ENCODE peak calls at places on chromosomes 11 and 22, in seven cellular contexts. Y is transverse colon, M is colonic mucosa, Q is mammary epithelial cell, T is endodermal cell, U is cardiac fibroblast, N is suprapubic skin. K is an unnamed sample.

GRCh38 chr22:24726848-24727217 is 47.7 kb downstream of the PIWIL3 start:
- DNase-seq in Y (no peak), M (no peak), Q (no peak), T (no peak), U (no peak), N (no peak), K (no peak)

GRCh38 chr11:70292166-70292565 is 21.7 kb downstream of the PPFIA1 start:
- DNase-seq in Y (no peak), M (no peak), Q (no peak), T (no peak), U (no peak), N (peak; percentile 53), K (no peak)

GRCh38 chr22:46295277-46295971 is 1.2 kb upstream of the GTSE1 start:
- DNase-seq in Y (no peak), M (no peak), Q (no peak), T (no peak), U (no peak), N (no peak), K (no peak)

GRCh38 chr22:43726296-43726695 is 85.8 kb downstream of the EFCAB6 start:
- DNase-seq in Y (no peak), M (no peak), Q (no peak), T (no peak), U (peak; percentile 73), N (no peak), K (peak; percentile 23)

GRCh38 chr11:36073411-36074203 is 129.7 kb downstream of the LDLRAD3 start:
- DNase-seq in Y (no peak), M (peak; percentile 27), Q (peak; percentile 30), T (no peak), U (peak; percentile 90), N (no peak), K (peak; percentile 89)

GRCh38 chr22:23712256-23712655 is 21.4 kb downstream of the RGL4 start:
- DNase-seq in Y (no peak), M (no peak), Q (no peak), T (no peak), U (no peak), N (no peak), K (no peak)

GRCh38 chr11:837990-838307 is 4.4 kb downstream of the POLR2L start:
- DNase-seq in Y (no peak), M (no peak), Q (no peak), T (no peak), U (no peak), N (no peak), K (peak; percentile 19)

GRCh38 chr11:64489831-64490441 is 101.1 kb upstream of the SLC22A12 start:
- DNase-seq in Y (peak; percentile 63), M (peak; percentile 55), Q (peak; percentile 27), T (peak; percentile 88), U (peak; percentile 48), N (no peak), K (peak; percentile 56)

GRCh38 chr11:80107415-80107814 is 666.6 kb upstream of the TENM4 start:
- DNase-seq in Y (no peak), M (no peak), Q (no peak), T (no peak), U (no peak), N (no peak), K (no peak)

GRCh38 chr22:41998361-41999261 is at the start of gene WBP2NL:
- DNase-seq in Y (peak; percentile 91), M (peak; percentile 91), Q (peak; percentile 75), T (peak; percentile 36), U (peak; percentile 82), N (peak; percentile 87), K (peak; percentile 74)
- H3K4me3 ChIP-seq in Y (peak within 1 kb of the TSS; percentile 46), M (peak within 1 kb of the TSS; percentile 47), Q (peak within 1 kb of the TSS; percentile 4), T (no peak within 1 kb of the TSS), U (peak within 1 kb of the TSS; percentile 54), N (peak within 1 kb of the TSS; percentile 51), K (peak within 1 kb of the TSS; percentile 63)

DNA sequence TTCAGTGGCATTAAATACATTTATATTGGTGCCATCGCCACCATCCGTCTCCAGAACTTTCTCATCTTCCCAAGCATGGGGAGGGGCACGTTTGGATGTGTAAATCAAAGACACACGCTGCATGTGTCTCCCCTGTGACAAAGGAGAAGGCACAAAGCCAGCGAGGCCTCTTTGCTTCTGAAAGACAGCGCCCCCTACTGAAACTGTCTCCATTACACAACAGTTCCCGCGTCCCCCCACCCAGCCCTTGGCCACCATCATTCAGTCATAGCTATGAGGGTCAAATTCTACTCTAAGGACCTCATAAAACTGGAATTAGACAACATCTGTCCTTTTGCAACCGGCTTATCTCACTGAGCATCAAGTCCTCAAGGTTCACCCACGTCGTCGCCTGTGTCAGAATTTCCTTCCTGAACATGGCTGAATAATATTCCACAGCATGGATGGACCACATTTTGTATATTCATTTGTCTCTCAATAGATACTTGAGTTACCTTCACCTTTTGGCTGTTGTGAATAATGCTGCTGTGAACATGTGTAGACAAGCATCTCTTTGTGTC is 64.8 kb downstream of the IGF2 start:
- DNase-seq in Y (no peak), M (no peak), Q (no peak), T (peak; percentile 84), U (no peak), N (no peak), K (no peak)
- TF ChIP-seq CTCF in Y (no peak), M (no peak), Q (no peak), T (peak; percentile 76), U (peak; percentile 26), N (no peak), K (no peak)

GRCh38 chr11:122307480-122308085 is 191.6 kb upstream of the BLID start:
- DNase-seq in Y (no peak), M (no peak), Q (no peak), T (no peak), U (no peak), N (no peak), K (no peak)
- H3K4me3 ChIP-seq in Y (no peak overlapping the region), M (no peak overlapping the region), Q (no peak overlapping the region), T (no peak overlapping the region), U (no peak overlapping the region), N (no peak overlapping the region), K (no peak overlapping the region)

GRCh38 chr22:34301569-34301968 is 381.3 kb upstream of the LARGE1 start:
- DNase-seq in Y (no peak), M (no peak), Q (no peak), T (no peak), U (no peak), N (no peak), K (no peak)
- TF ChIP-seq CTCF in Y (no peak), M (no peak), Q (no peak), T (peak; percentile 62), U (no peak), N (no peak), K (no peak)

GRCh38 chr11:78140392-78141077 is 1.1 kb upstream of the ALG8 start:
- DNase-seq in Y (no peak), M (no peak), Q (no peak), T (no peak), U (no peak), N (no peak), K (no peak)

GRCh38 chr11:78132475-78132874 is 7.0 kb downstream of the ALG8 start:
- DNase-seq in Y (no peak), M (no peak), Q (no peak), T (no peak), U (no peak), N (no peak), K (no peak)

GRCh38 chr11:78139422-78140391 is at the start of gene ALG8:
- DNase-seq in Y (peak; percentile 97), M (peak; percentile 96), Q (peak; percentile 90), T (peak; percentile 98), U (peak; percentile 97), N (peak; percentile 93), K (peak; percentile 94)

GRCh38 chr11:78138694-78139421 is 568 bp downstream of the ALG8 start:
- DNase-seq in Y (peak; percentile 34), M (peak; percentile 50), Q (peak; percentile 57), T (peak; percentile 56), U (peak; percentile 29), N (no peak), K (peak; percentile 54)

DNA sequence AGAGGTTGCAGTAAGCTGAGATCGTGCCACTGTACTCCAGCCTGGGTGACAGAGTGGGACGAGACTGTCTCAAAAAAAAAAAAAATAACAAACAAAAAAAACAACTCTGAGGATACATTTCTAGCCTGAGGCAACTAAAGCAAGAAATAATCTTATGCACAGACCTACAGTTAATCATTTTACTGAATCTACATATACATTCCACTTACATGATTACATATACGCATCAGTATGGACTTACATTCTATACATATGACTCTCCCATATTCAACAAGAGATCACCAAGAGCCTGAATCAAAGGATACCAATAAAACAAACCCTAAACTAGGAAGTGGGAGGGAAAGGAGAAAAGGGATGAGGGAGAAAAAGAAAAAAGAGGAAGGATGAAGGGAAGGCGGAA is 1.1 kb downstream of the ALG8 start:
- DNase-seq in Y (no peak), M (no peak), Q (no peak), T (no peak), U (no peak), N (no peak), K (no peak)
- H3K4me3 ChIP-seq in Y (no peak overlapping the region), M (peak overlapping the region; percentile 69), Q (no peak overlapping the region), T (peak overlapping the region; percentile 90), U (peak overlapping the region; percentile 89), N (peak overlapping the region; percentile 64), K (peak overlapping the region; percentile 74)

GRCh38 chr22:27990879-27991278 is 71.8 kb upstream of the PITPNB start:
- DNase-seq in Y (peak; percentile 15), M (peak; percentile 27), Q (no peak), T (peak; percentile 95), U (peak; percentile 58), N (peak; percentile 82), K (no peak)
- TF ChIP-seq CTCF in Y (peak; percentile 19), M (peak; percentile 19), Q (no peak), T (peak; percentile 86), U (peak; percentile 68), N (peak; percentile 36), K (peak; percentile 17)